ENCODE peak calls at places on chromosomes 2 and 18, in eight cellular contexts. One of them, this sample, is unnamed.

GRCh38 chr2:20509301-20509765 is 62.5 kb downstream of the RHOB start:
- DNase-seq in ovary: no peak
- DNase-seq in tibial artery: no peak
- DNase-seq in Peyer's patch: no peak
- DNase-seq in epithelial cell of esophagus: no peak
- DNase-seq in D721Med: no peak
- DNase-seq in left lung: no peak
- DNase-seq in foreskin fibroblast: no peak
- DNase-seq in this sample: no peak

GRCh38 chr2:1625281-1626001 is 118.9 kb downstream of the PXDN start:
- DNase-seq in Peyer's patch: peak
- DNase-seq in foreskin fibroblast: peak
- DNase-seq in D721Med: no peak
- DNase-seq in ovary: no peak
- DNase-seq in tibial artery: no peak
- DNase-seq in left lung: peak
- DNase-seq in epithelial cell of esophagus: peak
- DNase-seq in this sample: no peak

GRCh38 chr2:54666131-54666637 is 57.3 kb upstream of the EML6 start:
- DNase-seq in D721Med: no peak
- DNase-seq in left lung: no peak
- DNase-seq in tibial artery: peak
- DNase-seq in Peyer's patch: no peak
- DNase-seq in epithelial cell of esophagus: peak
- DNase-seq in ovary: peak
- DNase-seq in foreskin fibroblast: peak
- DNase-seq in this sample: no peak

GRCh38 chr2:169743549-169743948 is 9.9 kb downstream of the KLHL23 start:
- DNase-seq in epithelial cell of esophagus: no peak
- DNase-seq in foreskin fibroblast: no peak
- DNase-seq in Peyer's patch: no peak
- DNase-seq in tibial artery: no peak
- DNase-seq in D721Med: no peak
- DNase-seq in left lung: no peak
- DNase-seq in ovary: peak
- DNase-seq in this sample: no peak

GRCh38 chr2:237134831-237135230 is 49.1 kb downstream of the COPS8 start:
- DNase-seq in ovary: no peak
- DNase-seq in epithelial cell of esophagus: no peak
- DNase-seq in tibial artery: no peak
- DNase-seq in left lung: no peak
- DNase-seq in Peyer's patch: no peak
- DNase-seq in foreskin fibroblast: no peak
- DNase-seq in D721Med: no peak
- DNase-seq in this sample: no peak

GRCh38 chr2:8525582-8526402 is 156.1 kb upstream of the ID2 start:
- DNase-seq in tibial artery: peak
- DNase-seq in D721Med: no peak
- DNase-seq in Peyer's patch: peak
- DNase-seq in ovary: no peak
- DNase-seq in epithelial cell of esophagus: no peak
- DNase-seq in foreskin fibroblast: no peak
- DNase-seq in left lung: peak
- DNase-seq in this sample: peak

GRCh38 chr2:43057742-43058706 is 168.4 kb downstream of the ZFP36L2 start:
- DNase-seq in epithelial cell of esophagus: no peak
- DNase-seq in left lung: no peak
- DNase-seq in D721Med: no peak
- DNase-seq in Peyer's patch: peak
- DNase-seq in tibial artery: no peak
- DNase-seq in ovary: no peak
- DNase-seq in foreskin fibroblast: no peak
- DNase-seq in this sample: no peak

GRCh38 chr18:71209944-71210343 is 921.1 kb downstream of the SOCS6 start:
- DNase-seq in ovary: no peak
- DNase-seq in Peyer's patch: no peak
- DNase-seq in epithelial cell of esophagus: no peak
- DNase-seq in foreskin fibroblast: no peak
- DNase-seq in left lung: no peak
- DNase-seq in tibial artery: no peak
- DNase-seq in D721Med: no peak
- DNase-seq in this sample: no peak

GRCh38 chr2:134460583-134460998 is 206.7 kb downstream of the MGAT5 start:
- DNase-seq in epithelial cell of esophagus: peak
- DNase-seq in left lung: no peak
- DNase-seq in ovary: peak
- DNase-seq in tibial artery: no peak
- DNase-seq in D721Med: peak
- DNase-seq in Peyer's patch: peak
- DNase-seq in foreskin fibroblast: peak
- DNase-seq in this sample: peak

GRCh38 chr2:149740490-149740889 is 152.9 kb upstream of the MMADHC start:
- DNase-seq in D721Med: no peak
- DNase-seq in left lung: no peak
- DNase-seq in epithelial cell of esophagus: no peak
- DNase-seq in foreskin fibroblast: no peak
- DNase-seq in ovary: no peak
- DNase-seq in Peyer's patch: no peak
- DNase-seq in tibial artery: no peak
- DNase-seq in this sample: no peak

GRCh38 chr2:85751300-85751575 is 2.6 kb upstream of the ATOH8 start:
- DNase-seq in left lung: peak
- DNase-seq in D721Med: no peak
- DNase-seq in Peyer's patch: no peak
- DNase-seq in ovary: no peak
- DNase-seq in foreskin fibroblast: no peak
- DNase-seq in tibial artery: no peak
- DNase-seq in epithelial cell of esophagus: no peak
- DNase-seq in this sample: no peak

GRCh38 chr2:164859251-164859818 is 17.7 kb upstream of the COBLL1 start:
- DNase-seq in D721Med: no peak
- DNase-seq in foreskin fibroblast: no peak
- DNase-seq in Peyer's patch: no peak
- DNase-seq in ovary: no peak
- DNase-seq in tibial artery: no peak
- DNase-seq in epithelial cell of esophagus: peak
- DNase-seq in left lung: no peak
- DNase-seq in this sample: no peak

GRCh38 chr18:55821219-55821618 is 233.2 kb upstream of the TCF4 start:
- DNase-seq in foreskin fibroblast: peak
- DNase-seq in epithelial cell of esophagus: peak
- DNase-seq in D721Med: no peak
- DNase-seq in left lung: no peak
- DNase-seq in tibial artery: no peak
- DNase-seq in Peyer's patch: no peak
- DNase-seq in ovary: no peak
- DNase-seq in this sample: no peak

GRCh38 chr2:207905546-207905945 is 119.8 kb downstream of the PLEKHM3 start:
- DNase-seq in tibial artery: no peak
- DNase-seq in Peyer's patch: no peak
- DNase-seq in ovary: no peak
- DNase-seq in D721Med: peak
- DNase-seq in left lung: no peak
- DNase-seq in foreskin fibroblast: no peak
- DNase-seq in epithelial cell of esophagus: no peak
- DNase-seq in this sample: no peak

GRCh38 chr2:148907085-148907785 is 32.2 kb downstream of the KIF5C start:
- DNase-seq in Peyer's patch: no peak
- DNase-seq in epithelial cell of esophagus: no peak
- DNase-seq in D721Med: no peak
- DNase-seq in left lung: no peak
- DNase-seq in foreskin fibroblast: no peak
- DNase-seq in tibial artery: no peak
- DNase-seq in ovary: no peak
- DNase-seq in this sample: no peak

GRCh38 chr2:200086911-200087310 is 131.5 kb downstream of the MAIP1 start:
- DNase-seq in left lung: no peak
- DNase-seq in tibial artery: no peak
- DNase-seq in Peyer's patch: peak
- DNase-seq in D721Med: peak
- DNase-seq in ovary: no peak
- DNase-seq in foreskin fibroblast: no peak
- DNase-seq in epithelial cell of esophagus: no peak
- DNase-seq in this sample: no peak

GRCh38 chr18:21489119-21489750 is 111.3 kb downstream of the ESCO1 start:
- DNase-seq in epithelial cell of esophagus: peak
- DNase-seq in left lung: no peak
- DNase-seq in Peyer's patch: no peak
- DNase-seq in tibial artery: no peak
- DNase-seq in D721Med: peak
- DNase-seq in ovary: no peak
- DNase-seq in foreskin fibroblast: peak
- DNase-seq in this sample: peak

GRCh38 chr18:58222439-58223125 is 178.6 kb downstream of the NEDD4L start:
- DNase-seq in D721Med: no peak
- DNase-seq in epithelial cell of esophagus: peak
- DNase-seq in Peyer's patch: no peak
- DNase-seq in ovary: no peak
- DNase-seq in tibial artery: no peak
- DNase-seq in left lung: no peak
- DNase-seq in foreskin fibroblast: peak
- DNase-seq in this sample: no peak

GRCh38 chr18:50190926-50191325 is 4.0 kb downstream of the MYO5B start:
- DNase-seq in ovary: no peak
- DNase-seq in epithelial cell of esophagus: peak
- DNase-seq in foreskin fibroblast: peak
- DNase-seq in Peyer's patch: no peak
- DNase-seq in left lung: no peak
- DNase-seq in D721Med: no peak
- DNase-seq in tibial artery: no peak
- DNase-seq in this sample: no peak

GRCh38 chr18:47949197-47949596 is 18.7 kb upstream of the SMAD2 start:
- DNase-seq in ovary: no peak
- DNase-seq in foreskin fibroblast: no peak
- DNase-seq in left lung: no peak
- DNase-seq in epithelial cell of esophagus: no peak
- DNase-seq in tibial artery: no peak
- DNase-seq in Peyer's patch: no peak
- DNase-seq in D721Med: no peak
- DNase-seq in this sample: no peak

GRCh38 chr2:209388416-209389037 is 35.3 kb upstream of the MAP2 start:
- DNase-seq in tibial artery: no peak
- DNase-seq in epithelial cell of esophagus: no peak
- DNase-seq in D721Med: no peak
- DNase-seq in left lung: no peak
- DNase-seq in ovary: no peak
- DNase-seq in Peyer's patch: no peak
- DNase-seq in foreskin fibroblast: no peak
- DNase-seq in this sample: no peak

DNA sequence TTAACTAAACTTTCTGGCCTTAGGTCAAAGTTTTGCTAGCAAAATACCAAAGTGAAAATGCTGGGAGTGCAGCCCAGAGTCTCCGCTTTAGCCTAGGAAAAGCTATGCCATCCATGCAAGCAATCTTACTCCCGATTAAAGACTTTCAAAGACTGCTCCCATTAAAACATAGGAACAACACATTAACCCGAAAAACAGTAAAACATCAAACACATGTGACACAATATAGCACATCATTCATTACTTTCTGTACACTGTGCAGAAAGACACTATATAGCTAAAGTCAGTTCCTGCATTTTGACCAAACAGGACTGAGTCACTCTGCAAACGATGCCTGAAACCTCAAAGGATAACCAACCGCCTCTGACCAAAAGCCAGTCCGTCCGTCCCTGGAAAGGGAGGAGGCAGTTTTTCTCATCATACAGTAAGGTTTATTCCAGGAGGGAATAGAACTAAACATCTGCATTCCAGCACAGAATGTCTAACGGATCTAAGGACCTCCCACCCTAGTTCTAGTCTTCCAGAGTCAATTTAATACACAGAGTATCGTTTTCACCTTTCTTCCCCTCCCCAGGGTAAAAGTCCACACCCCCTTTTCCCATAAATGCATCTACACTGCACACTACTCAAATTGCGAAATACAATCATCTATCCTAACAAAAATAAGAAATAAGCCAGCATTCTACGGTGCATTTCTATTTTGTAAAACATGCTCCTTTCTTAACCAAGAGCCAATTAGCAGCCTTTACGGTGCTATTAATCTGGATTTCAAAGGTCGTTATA is 1.7 kb downstream of the ROCK2 start:
- DNase-seq in ovary: peak
- DNase-seq in Peyer's patch: no peak
- DNase-seq in left lung: no peak
- DNase-seq in tibial artery: peak
- DNase-seq in epithelial cell of esophagus: peak
- DNase-seq in foreskin fibroblast: peak
- DNase-seq in D721Med: no peak
- DNase-seq in this sample: no peak
- TF ChIP-seq CTCF in ovary: no peak
- TF ChIP-seq CTCF in Peyer's patch: no peak
- TF ChIP-seq CTCF in left lung: no peak
- TF ChIP-seq CTCF in tibial artery: no peak
- TF ChIP-seq CTCF in epithelial cell of esophagus: no peak
- TF ChIP-seq CTCF in foreskin fibroblast: no peak
- TF ChIP-seq CTCF in D721Med: no peak
- TF ChIP-seq CTCF in this sample: no peak

GRCh38 chr2:241859436-241860183 is 916 bp upstream of the PDCD1 start:
- DNase-seq in tibial artery: peak
- DNase-seq in ovary: peak
- DNase-seq in left lung: peak
- DNase-seq in epithelial cell of esophagus: no peak
- DNase-seq in D721Med: no peak
- DNase-seq in foreskin fibroblast: peak
- DNase-seq in Peyer's patch: no peak
- DNase-seq in this sample: peak
- TF ChIP-seq CTCF in tibial artery: no peak
- TF ChIP-seq CTCF in ovary: no peak
- TF ChIP-seq CTCF in left lung: no peak
- TF ChIP-seq CTCF in epithelial cell of esophagus: peak
- TF ChIP-seq CTCF in D721Med: no peak
- TF ChIP-seq CTCF in foreskin fibroblast: peak
- TF ChIP-seq CTCF in Peyer's patch: peak
- TF ChIP-seq CTCF in this sample: peak

GRCh38 chr2:227774011-227774624 is 28.4 kb downstream of the SCYGR8 start:
- DNase-seq in D721Med: no peak
- DNase-seq in foreskin fibroblast: no peak
- DNase-seq in ovary: no peak
- DNase-seq in epithelial cell of esophagus: peak
- DNase-seq in left lung: no peak
- DNase-seq in Peyer's patch: no peak
- DNase-seq in tibial artery: no peak
- DNase-seq in this sample: peak
- TF ChIP-seq CTCF in D721Med: no peak
- TF ChIP-seq CTCF in foreskin fibroblast: peak
- TF ChIP-seq CTCF in ovary: no peak
- TF ChIP-seq CTCF in epithelial cell of esophagus: no peak
- TF ChIP-seq CTCF in left lung: no peak
- TF ChIP-seq CTCF in Peyer's patch: peak
- TF ChIP-seq CTCF in tibial artery: no peak
- TF ChIP-seq CTCF in this sample: peak

DNA sequence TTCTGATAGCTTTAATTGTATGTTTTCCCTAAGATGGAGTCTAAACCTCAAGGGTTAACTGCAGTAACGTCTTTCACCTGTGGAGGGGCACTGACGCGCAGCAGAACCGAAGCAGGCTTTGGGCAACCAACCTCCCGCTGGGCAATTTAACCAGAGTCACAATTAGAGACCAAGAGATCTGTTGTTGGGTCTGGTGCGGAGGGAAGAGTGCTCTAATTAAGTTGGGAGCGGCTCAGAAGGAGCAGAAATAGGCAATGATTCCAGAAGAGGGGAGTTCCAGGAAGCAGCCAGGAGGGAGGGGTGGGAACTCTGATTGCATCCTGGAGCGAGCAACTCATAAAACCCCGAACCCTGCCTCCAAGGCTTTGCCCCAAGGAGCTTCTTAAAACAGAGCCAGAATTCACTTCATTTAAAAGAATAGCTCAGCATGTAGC is 245.8 kb downstream of the PAX3 start:
- DNase-seq in foreskin fibroblast: no peak
- DNase-seq in Peyer's patch: no peak
- DNase-seq in epithelial cell of esophagus: no peak
- DNase-seq in D721Med: no peak
- DNase-seq in tibial artery: no peak
- DNase-seq in left lung: no peak
- DNase-seq in ovary: no peak
- DNase-seq in this sample: no peak
- TF ChIP-seq CTCF in foreskin fibroblast: no peak
- TF ChIP-seq CTCF in Peyer's patch: peak
- TF ChIP-seq CTCF in epithelial cell of esophagus: peak
- TF ChIP-seq CTCF in D721Med: no peak
- TF ChIP-seq CTCF in tibial artery: no peak
- TF ChIP-seq CTCF in left lung: no peak
- TF ChIP-seq CTCF in ovary: no peak
- TF ChIP-seq CTCF in this sample: no peak